ENCODE peak calls at places on chromosomes 16 and 17, in five cellular contexts. One of them, this sample, is unnamed.

GRCh38 chr16:79176987-79177386 is 423.6 kb downstream of the MAF start:
- DNase-seq in esophagus squamous epithelium: no peak
- DNase-seq in OCI-LY7: no peak
- DNase-seq in PC-3: no peak
- DNase-seq in CD8-positive, alpha-beta T cell: no peak
- DNase-seq in this sample: no peak

GRCh38 chr17:45160505-45161287 is 979 bp upstream of the HEXIM2 start:
- DNase-seq in esophagus squamous epithelium: no peak
- DNase-seq in OCI-LY7: peak; percentile 76
- DNase-seq in PC-3: peak; percentile 61
- DNase-seq in CD8-positive, alpha-beta T cell: peak; percentile 67
- DNase-seq in this sample: no peak

GRCh38 chr17:76273435-76273921 is 8.3 kb downstream of the UBALD2 start:
- DNase-seq in esophagus squamous epithelium: no peak
- DNase-seq in OCI-LY7: no peak
- DNase-seq in PC-3: no peak
- DNase-seq in CD8-positive, alpha-beta T cell: no peak
- DNase-seq in this sample: no peak

GRCh38 chr17:231191-231965 is 49.9 kb upstream of the DOC2B start:
- DNase-seq in esophagus squamous epithelium: no peak
- DNase-seq in OCI-LY7: peak; percentile 72
- DNase-seq in PC-3: no peak
- DNase-seq in CD8-positive, alpha-beta T cell: no peak
- DNase-seq in this sample: no peak

GRCh38 chr17:70144260-70144846 is 25.0 kb upstream of the KCNJ2 start:
- DNase-seq in esophagus squamous epithelium: no peak
- DNase-seq in OCI-LY7: peak; percentile 56
- DNase-seq in PC-3: peak; percentile 56
- DNase-seq in CD8-positive, alpha-beta T cell: no peak
- DNase-seq in this sample: no peak

GRCh38 chr17:49928126-49928800 is 40.7 kb upstream of the DLX4 start:
- DNase-seq in esophagus squamous epithelium: no peak
- DNase-seq in OCI-LY7: no peak
- DNase-seq in PC-3: no peak
- DNase-seq in CD8-positive, alpha-beta T cell: no peak
- DNase-seq in this sample: no peak

GRCh38 chr17:77325826-77326581 is 185.2 kb downstream of the SEC14L1 start:
- DNase-seq in esophagus squamous epithelium: no peak
- DNase-seq in OCI-LY7: peak; percentile 69
- DNase-seq in PC-3: no peak
- DNase-seq in CD8-positive, alpha-beta T cell: no peak
- DNase-seq in this sample: no peak

GRCh38 chr16:53061701-53062159 is 6.9 kb downstream of the CHD9 start:
- DNase-seq in esophagus squamous epithelium: no peak
- DNase-seq in OCI-LY7: peak; percentile 87
- DNase-seq in PC-3: no peak
- DNase-seq in CD8-positive, alpha-beta T cell: no peak
- DNase-seq in this sample: no peak

GRCh38 chr17:33225509-33225908 is 67.6 kb downstream of the ASIC2 start:
- DNase-seq in esophagus squamous epithelium: no peak
- DNase-seq in OCI-LY7: no peak
- DNase-seq in PC-3: no peak
- DNase-seq in CD8-positive, alpha-beta T cell: no peak
- DNase-seq in this sample: no peak

GRCh38 chr16:89117239-89117974 is 23.8 kb downstream of the ACSF3 start:
- DNase-seq in esophagus squamous epithelium: no peak
- DNase-seq in OCI-LY7: no peak
- DNase-seq in PC-3: no peak
- DNase-seq in CD8-positive, alpha-beta T cell: peak; percentile 1
- DNase-seq in this sample: no peak

GRCh38 chr17:80927791-80928216 is 63.8 kb upstream of the CHMP6 start:
- DNase-seq in esophagus squamous epithelium: no peak
- DNase-seq in OCI-LY7: no peak
- DNase-seq in PC-3: no peak
- DNase-seq in CD8-positive, alpha-beta T cell: no peak
- DNase-seq in this sample: no peak

GRCh38 chr16:89077076-89077475 is 16.6 kb upstream of the ACSF3 start:
- DNase-seq in esophagus squamous epithelium: no peak
- DNase-seq in OCI-LY7: no peak
- DNase-seq in PC-3: no peak
- DNase-seq in CD8-positive, alpha-beta T cell: no peak
- DNase-seq in this sample: no peak

GRCh38 chr16:89009343-89010209 is 32.6 kb upstream of the CBFA2T3 start:
- DNase-seq in esophagus squamous epithelium: no peak
- DNase-seq in OCI-LY7: peak; percentile 46
- DNase-seq in PC-3: peak; percentile 20
- DNase-seq in CD8-positive, alpha-beta T cell: peak; percentile 43
- DNase-seq in this sample: no peak

GRCh38 chr17:32268734-32269288 is 3.2 kb downstream of the RHBDL3 start:
- DNase-seq in esophagus squamous epithelium: no peak
- DNase-seq in OCI-LY7: no peak
- DNase-seq in PC-3: no peak
- DNase-seq in CD8-positive, alpha-beta T cell: no peak
- DNase-seq in this sample: no peak

GRCh38 chr17:17691468-17692263 is 10.4 kb downstream of the RAI1 start:
- DNase-seq in esophagus squamous epithelium: no peak
- DNase-seq in OCI-LY7: peak; percentile 66
- DNase-seq in PC-3: no peak
- DNase-seq in CD8-positive, alpha-beta T cell: no peak
- DNase-seq in this sample: no peak

GRCh38 chr16:75219838-75220237 is 1.1 kb downstream of the CTRB1 start:
- DNase-seq in esophagus squamous epithelium: no peak
- DNase-seq in OCI-LY7: peak; percentile 11
- DNase-seq in PC-3: no peak
- DNase-seq in CD8-positive, alpha-beta T cell: no peak
- DNase-seq in this sample: no peak

GRCh38 chr17:67557921-67558320 is 159.8 kb upstream of the NOL11 start:
- DNase-seq in esophagus squamous epithelium: no peak
- DNase-seq in OCI-LY7: no peak
- DNase-seq in PC-3: no peak
- DNase-seq in CD8-positive, alpha-beta T cell: no peak
- DNase-seq in this sample: no peak

GRCh38 chr17:7557825-7558543 is 566 bp upstream of the TNFSF13 start:
- DNase-seq in esophagus squamous epithelium: no peak
- DNase-seq in OCI-LY7: peak; percentile 33
- DNase-seq in PC-3: peak; percentile 66
- DNase-seq in CD8-positive, alpha-beta T cell: no peak
- DNase-seq in this sample: no peak

GRCh38 chr16:69132424-69133252 is at the start of the genes CHTF8 and UTP4:
- DNase-seq in esophagus squamous epithelium: peak; percentile 51
- DNase-seq in OCI-LY7: peak; percentile 90
- DNase-seq in PC-3: peak; percentile 71
- DNase-seq in CD8-positive, alpha-beta T cell: peak; percentile 87
- DNase-seq in this sample: no peak

GRCh38 chr16:69131167-69131748 is 1.1 kb downstream of the CHTF8 start:
- DNase-seq in esophagus squamous epithelium: no peak
- DNase-seq in OCI-LY7: peak; percentile 69
- DNase-seq in PC-3: no peak
- DNase-seq in CD8-positive, alpha-beta T cell: peak; percentile 26
- DNase-seq in this sample: no peak

GRCh38 chr16:69131749-69132423 is 502 bp downstream of the CHTF8 start:
- DNase-seq in esophagus squamous epithelium: no peak
- DNase-seq in OCI-LY7: peak; percentile 76
- DNase-seq in PC-3: peak; percentile 67
- DNase-seq in CD8-positive, alpha-beta T cell: peak; percentile 71
- DNase-seq in this sample: no peak

GRCh38 chr16:69127966-69128510 is 4.3 kb downstream of the CHTF8 start:
- DNase-seq in esophagus squamous epithelium: no peak
- DNase-seq in OCI-LY7: no peak
- DNase-seq in PC-3: no peak
- DNase-seq in CD8-positive, alpha-beta T cell: no peak
- DNase-seq in this sample: no peak

GRCh38 chr16:69130461-69130860 is 1.9 kb downstream of the CHTF8 start:
- DNase-seq in esophagus squamous epithelium: no peak
- DNase-seq in OCI-LY7: no peak
- DNase-seq in PC-3: no peak
- DNase-seq in CD8-positive, alpha-beta T cell: no peak
- DNase-seq in this sample: no peak
- H3K4me3 ChIP-seq in esophagus squamous epithelium: no peak overlapping the region
- H3K4me3 ChIP-seq in OCI-LY7: peak overlapping the region; percentile 100
- H3K4me3 ChIP-seq in PC-3: peak overlapping the region; percentile 84
- H3K4me3 ChIP-seq in CD8-positive, alpha-beta T cell: no peak overlapping the region
- H3K4me3 ChIP-seq in this sample: no peak overlapping the region

DNA sequence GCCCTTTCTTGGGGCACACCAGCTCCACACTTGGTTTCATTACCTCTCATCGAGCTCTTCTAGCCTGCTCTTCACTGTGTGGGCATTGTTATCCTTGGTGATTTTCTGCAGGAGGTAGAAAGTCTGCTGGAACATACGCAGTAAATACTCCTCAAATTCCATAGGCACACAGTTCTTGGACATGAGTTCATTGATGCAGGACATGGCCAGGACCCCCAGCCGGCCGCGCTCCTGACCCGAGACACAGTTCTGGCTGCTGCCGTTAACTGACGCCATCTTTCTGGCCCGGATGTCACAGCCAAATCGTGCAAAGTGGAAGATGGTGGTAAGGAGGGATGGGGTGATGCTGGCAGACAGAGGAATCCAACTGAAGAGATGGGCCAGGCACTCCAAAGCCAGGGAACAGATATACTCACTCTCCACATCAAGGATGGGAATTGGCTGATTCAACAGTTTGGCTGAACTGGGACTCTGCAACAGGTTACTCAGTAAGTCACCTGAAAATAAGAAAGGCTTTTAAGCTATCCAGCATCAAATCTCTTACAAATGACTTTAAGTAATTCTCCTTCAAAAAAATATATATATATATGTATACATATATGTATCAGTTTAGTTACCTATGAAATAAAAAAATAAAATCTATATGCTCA is 55.6 kb downstream of the XPO6 start:
- DNase-seq in esophagus squamous epithelium: no peak
- DNase-seq in OCI-LY7: no peak
- DNase-seq in PC-3: no peak
- DNase-seq in CD8-positive, alpha-beta T cell: no peak
- DNase-seq in this sample: no peak
- H3K36me3 ChIP-seq in esophagus squamous epithelium: peaks cover 73% of the 10 kb centered on the region
- H3K36me3 ChIP-seq in OCI-LY7: peaks cover 85% of the 10 kb centered on the region
- H3K36me3 ChIP-seq in PC-3: peaks cover 40% of the 10 kb centered on the region
- H3K36me3 ChIP-seq in CD8-positive, alpha-beta T cell: peaks cover 35% of the 10 kb centered on the region
- H3K36me3 ChIP-seq in this sample: peaks cover 9% of the 10 kb centered on the region

GRCh38 chr16:87361916-87362619 is 21.5 kb downstream of the FBXO31 start:
- DNase-seq in esophagus squamous epithelium: no peak
- DNase-seq in OCI-LY7: no peak
- DNase-seq in PC-3: no peak
- DNase-seq in CD8-positive, alpha-beta T cell: no peak
- DNase-seq in this sample: no peak

GRCh38 chr16:87360862-87361610 is 22.5 kb downstream of the FBXO31 start:
- DNase-seq in esophagus squamous epithelium: no peak
- DNase-seq in OCI-LY7: no peak
- DNase-seq in PC-3: no peak
- DNase-seq in CD8-positive, alpha-beta T cell: no peak
- DNase-seq in this sample: no peak

GRCh38 chr16:87366288-87366687 is 17.3 kb downstream of the FBXO31 start:
- DNase-seq in esophagus squamous epithelium: no peak
- DNase-seq in OCI-LY7: no peak
- DNase-seq in PC-3: no peak
- DNase-seq in CD8-positive, alpha-beta T cell: no peak
- DNase-seq in this sample: no peak

GRCh38 chr16:87365021-87365713 is 18.4 kb downstream of the FBXO31 start:
- DNase-seq in esophagus squamous epithelium: no peak
- DNase-seq in OCI-LY7: no peak
- DNase-seq in PC-3: no peak
- DNase-seq in CD8-positive, alpha-beta T cell: no peak
- DNase-seq in this sample: no peak

DNA sequence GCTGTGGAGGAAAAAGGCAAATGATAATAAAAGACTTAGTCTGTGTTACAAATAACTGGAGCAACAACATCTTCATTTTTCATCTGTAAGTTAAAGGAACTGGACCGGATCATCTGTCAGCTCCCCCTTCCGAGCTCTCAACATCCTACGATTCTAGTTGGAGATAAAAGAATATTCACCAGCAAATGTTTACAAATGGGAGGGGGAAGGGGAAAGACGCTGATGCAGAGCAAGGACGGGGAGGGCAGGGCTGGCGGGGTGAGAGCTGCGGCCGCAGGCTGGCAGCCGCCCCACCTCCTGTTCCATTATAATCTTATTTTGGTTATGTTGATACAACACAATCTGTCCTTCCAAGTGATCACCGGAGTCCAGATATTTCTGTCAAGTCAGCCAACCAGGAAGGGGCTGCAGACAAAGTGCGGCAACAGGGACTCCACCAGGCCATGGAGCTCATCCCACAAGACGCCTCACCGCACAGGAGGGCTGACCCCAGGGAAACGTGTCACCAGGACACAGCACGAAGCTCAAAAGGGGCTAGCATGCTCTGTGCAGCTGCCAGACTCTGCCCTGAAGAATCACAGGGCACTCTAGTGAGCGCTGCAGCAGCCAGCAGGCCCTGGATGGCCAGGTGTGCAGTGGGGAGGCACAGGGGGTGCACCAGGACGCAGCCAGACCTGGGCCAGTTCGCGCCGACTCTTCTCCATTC is 19.7 kb downstream of the FBXO31 start:
- DNase-seq in esophagus squamous epithelium: no peak
- DNase-seq in OCI-LY7: no peak
- DNase-seq in PC-3: no peak
- DNase-seq in CD8-positive, alpha-beta T cell: no peak
- DNase-seq in this sample: no peak
- H3K27ac ChIP-seq in esophagus squamous epithelium: peak overlapping the region; percentile 85
- H3K27ac ChIP-seq in OCI-LY7: no peak overlapping the region
- H3K27ac ChIP-seq in PC-3: no peak overlapping the region
- H3K27ac ChIP-seq in CD8-positive, alpha-beta T cell: no peak overlapping the region
- H3K27ac ChIP-seq in this sample: no peak overlapping the region

GRCh38 chr17:13405807-13406206 is 195.9 kb downstream of the HS3ST3A1 start:
- DNase-seq in esophagus squamous epithelium: no peak
- DNase-seq in OCI-LY7: no peak
- DNase-seq in PC-3: no peak
- DNase-seq in CD8-positive, alpha-beta T cell: no peak
- DNase-seq in this sample: no peak
- H3K4me3 ChIP-seq in esophagus squamous epithelium: no peak overlapping the region
- H3K4me3 ChIP-seq in OCI-LY7: no peak overlapping the region
- H3K4me3 ChIP-seq in PC-3: no peak overlapping the region
- H3K4me3 ChIP-seq in CD8-positive, alpha-beta T cell: no peak overlapping the region
- H3K4me3 ChIP-seq in this sample: no peak overlapping the region

DNA sequence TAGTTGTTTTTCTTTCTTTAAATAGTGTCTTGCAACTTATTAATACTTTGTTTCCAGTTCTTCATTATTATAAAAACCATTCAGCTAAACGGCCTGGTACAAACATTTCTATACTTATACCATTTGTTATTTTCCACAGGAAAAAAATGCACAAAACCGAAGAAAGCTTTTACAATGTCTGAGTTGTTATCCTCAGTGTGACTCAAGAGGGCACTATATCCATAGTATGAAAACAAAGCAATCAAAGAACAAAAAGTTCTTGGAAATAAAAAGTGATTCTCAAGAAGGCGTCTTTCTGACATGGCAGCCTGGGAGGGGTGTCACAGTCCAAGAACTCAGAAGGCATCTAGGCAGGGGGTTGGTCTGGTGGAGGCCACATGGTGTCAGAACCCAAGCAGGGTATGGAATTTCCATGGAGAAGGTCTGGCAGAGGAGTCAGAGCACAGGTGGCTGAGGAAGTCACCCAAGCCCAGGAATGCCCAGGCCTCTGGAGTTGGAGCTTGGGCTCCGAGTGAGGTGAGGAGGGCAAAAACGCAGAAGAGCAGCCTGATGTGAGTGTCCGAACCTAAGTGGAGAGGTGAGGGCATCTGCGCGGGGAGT is 70.9 kb upstream of the ATP2A3 start:
- DNase-seq in esophagus squamous epithelium: no peak
- DNase-seq in OCI-LY7: no peak
- DNase-seq in PC-3: no peak
- DNase-seq in CD8-positive, alpha-beta T cell: no peak
- DNase-seq in this sample: no peak
- H3K36me3 ChIP-seq in esophagus squamous epithelium: peaks cover 100% of the 10 kb centered on the region
- H3K36me3 ChIP-seq in OCI-LY7: peaks cover 78% of the 10 kb centered on the region
- H3K36me3 ChIP-seq in PC-3: peaks cover 24% of the 10 kb centered on the region
- H3K36me3 ChIP-seq in CD8-positive, alpha-beta T cell: peaks cover 32% of the 10 kb centered on the region
- H3K36me3 ChIP-seq in this sample: peaks cover 8% of the 10 kb centered on the region